ENCODE peak calls at places on chromosome 7, in eight cellular contexts. E is T-cell; J is stomach; H is left cardiac atrium; K is CD8-positive, alpha-beta memory T cell; B is fibroblast of pulmonary artery; S is cardiac fibroblast; W is B cell. T is an unnamed sample.

GRCh38 chr7:2374401-2374800 is 19.8 kb downstream of the EIF3B start:
- DNase-seq in H (no peak), E (no peak), W (no peak), B (no peak), S (no peak), K (no peak), J (no peak), T (no peak)

GRCh38 chr7:98930921-98931320 is 52.6 kb downstream of the TRRAP start:
- DNase-seq in W (peak), B (peak), J (no peak), H (no peak), E (no peak), S (no peak), K (peak), T (no peak)

GRCh38 chr7:116354546-116355422 is 144.4 kb downstream of the TES start:
- DNase-seq in H (peak), W (no peak), E (no peak), S (peak), J (peak), B (peak), K (no peak), T (no peak)

GRCh38 chr7:22231806-22232205 is 125.1 kb downstream of the RAPGEF5 start:
- DNase-seq in K (no peak), B (no peak), J (no peak), H (no peak), E (no peak), W (no peak), S (no peak), T (no peak)

GRCh38 chr7:141074162-141074989 is 512 bp downstream of the TMEM178B start:
- DNase-seq in S (no peak), W (peak), B (no peak), J (no peak), H (peak), K (no peak), E (no peak), T (peak)

GRCh38 chr7:40175725-40176510 is 41.1 kb downstream of the SUGCT start:
- DNase-seq in B (no peak), W (no peak), E (no peak), H (no peak), K (no peak), S (no peak), J (no peak), T (no peak)

GRCh38 chr7:11539853-11540252 is 292.1 kb downstream of the THSD7A start:
- DNase-seq in S (peak), W (no peak), K (no peak), H (no peak), B (peak), E (no peak), J (no peak), T (no peak)

GRCh38 chr7:127751723-127752448 is 99.9 kb downstream of the SND1 start:
- DNase-seq in E (no peak), J (peak), W (no peak), S (peak), B (no peak), H (peak), K (no peak), T (no peak)

GRCh38 chr7:87574630-87575029 is 26.1 kb downstream of the ABCB1 start:
- DNase-seq in S (no peak), E (no peak), K (no peak), B (peak), H (no peak), J (no peak), W (no peak), T (no peak)

T was measured in mucosa of descending colon.